ENCODE peak calls at places on chromosomes 7 and 10, in four cellular contexts. T is T-helper 1 cell, H is left ventricle myocardium inferior, L is left cardiac atrium. Y is an unnamed sample.

GRCh38 chr7:129702761-129703338 is 91.3 kb downstream of the NRF1 start:
- DNase-seq in T (no peak), H (no peak), L (no peak), Y (no peak)

GRCh38 chr7:2417981-2418481 is 14.6 kb downstream of the CHST12 start:
- DNase-seq in T (no peak), H (peak), L (peak), Y (no peak)

GRCh38 chr7:134167250-134167649 is 40.1 kb downstream of the LRGUK start:
- DNase-seq in T (no peak), H (no peak), L (no peak), Y (no peak)

GRCh38 chr7:106012935-106013439 is 49.9 kb downstream of the CDHR3 start:
- DNase-seq in T (no peak), H (no peak), L (no peak), Y (no peak)

GRCh38 chr7:24821045-24821853 is 64.0 kb upstream of the GSDME start:
- DNase-seq in T (peak), H (peak), L (peak), Y (peak)

GRCh38 chr7:111083423-111083822 is 7.5 kb upstream of the LRRN3 start:
- DNase-seq in T (no peak), H (no peak), L (no peak), Y (no peak)

GRCh38 chr10:12726971-12727831 is 274.3 kb downstream of the CCDC3 start:
- DNase-seq in T (no peak), H (no peak), L (no peak), Y (no peak)

GRCh38 chr10:117112220-117112619 is 25.9 kb downstream of the VAX1 start:
- DNase-seq in T (no peak), H (no peak), L (no peak), Y (no peak)

GRCh38 chr10:32956365-32957197 is 1.4 kb downstream of the ITGB1 start:
- DNase-seq in T (no peak), H (no peak), L (no peak), Y (no peak)

GRCh38 chr10:619710-620109 is 69.8 kb downstream of the DIP2C start:
- DNase-seq in T (no peak), H (no peak), L (no peak), Y (no peak)

GRCh38 chr7:70570029-70570428 is 561.9 kb upstream of the GALNT17 start:
- DNase-seq in T (no peak), H (no peak), L (no peak), Y (no peak)

GRCh38 chr10:82934429-82934828 is 1059.4 kb downstream of the NRG3 start:
- DNase-seq in T (no peak), H (no peak), L (no peak), Y (no peak)

GRCh38 chr10:109953745-109954144 is 30.4 kb upstream of the XPNPEP1 start:
- DNase-seq in T (no peak), H (no peak), L (no peak), Y (no peak)

GRCh38 chr10:19889279-19889678 is 73.0 kb downstream of the PLXDC2 start:
- DNase-seq in T (no peak), H (no peak), L (no peak), Y (no peak)

GRCh38 chr10:50885097-50885859 is at the start of gene A1CF:
- DNase-seq in T (no peak), H (no peak), L (no peak), Y (peak)

GRCh38 chr10:72336259-72337038 is 18.3 kb downstream of the DNAJB12 start:
- DNase-seq in T (no peak), H (peak), L (no peak), Y (no peak)

GRCh38 chr10:93600861-93601773 is at the start of gene RBP4:
- DNase-seq in T (no peak), H (no peak), L (peak), Y (no peak)

GRCh38 chr7:116686812-116687419 is 14.9 kb downstream of the MET start:
- DNase-seq in T (no peak), H (no peak), L (no peak), Y (no peak)

GRCh38 chr7:103141753-103142404 is 7.0 kb downstream of the NAPEPLD start:
- DNase-seq in T (no peak), H (no peak), L (no peak), Y (no peak)

GRCh38 chr7:120064565-120064964 is 208.4 kb upstream of the KCND2 start:
- DNase-seq in T (no peak), H (no peak), L (no peak), Y (no peak)

GRCh38 chr10:69315100-69315542 is 36.8 kb downstream of the HK1 start:
- DNase-seq in T (no peak), H (no peak), L (no peak), Y (no peak)

GRCh38 chr7:34128762-34129161 is 223.4 kb downstream of the BMPER start:
- DNase-seq in T (no peak), H (no peak), L (no peak), Y (no peak)

GRCh38 chr7:109322833-109323232 is 753.2 kb downstream of the DNAJB9 start:
- DNase-seq in T (no peak), H (no peak), L (no peak), Y (no peak)

GRCh38 chr7:41084381-41084780 is 618.5 kb downstream of the INHBA start:
- DNase-seq in T (no peak), H (no peak), L (no peak), Y (no peak)

GRCh38 chr10:133537551-133538545 is 10.7 kb downstream of the CYP2E1 start:
- DNase-seq in T (no peak), H (no peak), L (no peak), Y (no peak)

GRCh38 chr7:20700491-20701231 is 85.2 kb downstream of the ABCB5 start:
- DNase-seq in T (no peak), H (no peak), L (no peak), Y (no peak)

GRCh38 chr7:99679032-99679399 is 780 bp downstream of the CYP3A5 start:
- DNase-seq in T (no peak), H (no peak), L (no peak), Y (peak)

GRCh38 chr10:101778781-101779543 is 3.0 kb upstream of the FGF8 start:
- DNase-seq in T (no peak), H (no peak), L (no peak), Y (peak)

GRCh38 chr7:94170836-94171235 is 166.7 kb upstream of the BET1 start:
- DNase-seq in T (no peak), H (no peak), L (no peak), Y (no peak)

GRCh38 chr7:151900591-151901312 is 23.8 kb upstream of the PRKAG2 start:
- DNase-seq in T (no peak), H (no peak), L (no peak), Y (no peak)

GRCh38 chr10:132702601-132703304 is 83.2 kb downstream of the NKX6-2 start:
- DNase-seq in T (no peak), H (peak), L (peak), Y (no peak)

GRCh38 chr10:72218329-72218728 is 2.3 kb upstream of the ASCC1 start:
- DNase-seq in T (no peak), H (no peak), L (no peak), Y (no peak)

GRCh38 chr7:157177997-157178396 is 39.3 kb downstream of the UBE3C start:
- DNase-seq in T (no peak), H (no peak), L (no peak), Y (no peak)

GRCh38 chr10:127587668-127588395 is 38.7 kb downstream of the NPS start:
- DNase-seq in T (no peak), H (no peak), L (no peak), Y (no peak)

GRCh38 chr7:157497744-157498541 is 161.1 kb downstream of the DNAJB6 start:
- DNase-seq in T (no peak), H (no peak), L (no peak), Y (no peak)

GRCh38 chr10:100020883-100021248 is 11.1 kb upstream of the DNMBP start:
- DNase-seq in T (no peak), H (no peak), L (no peak), Y (no peak)

GRCh38 chr7:93948873-93949272 is 27.3 kb downstream of the GNG11 start:
- DNase-seq in T (no peak), H (no peak), L (no peak), Y (no peak)

Y was measured in transverse colon.